ENCODE peak calls at places on chromosomes 6 and 20, in ten cellular contexts. One of them, this sample, is unnamed.

GRCh38 chr6:34679552-34680255 is 16.9 kb downstream of the ILRUN start:
- ATAC-seq in stimulated activated naive CD8-positive, alpha-beta T cell treated with anti-CD3 and anti-CD28 coated beads, Interleukin-15, Interleukin-2, amounts not matched to agents 100 U/mL and 50 U/mL, for 24 hours: no peak
- ATAC-seq in Panc1: no peak
- ATAC-seq in central memory CD8-positive, alpha-beta T cell: no peak
- ATAC-seq in right lobe of liver: no peak
- ATAC-seq in Right ventricle myocardium superior: no peak
- ATAC-seq in lower lobe of right lung: peak
- ATAC-seq in CD4-positive, alpha-beta T cell: no peak
- ATAC-seq in RWPE2: no peak
- ATAC-seq in upper lobe of right lung: peak
- ATAC-seq in this sample: no peak

GRCh38 chr6:161161889-161162624 is 111.8 kb downstream of the AGPAT4 start:
- ATAC-seq in upper lobe of right lung: no peak
- ATAC-seq in RWPE2: no peak
- ATAC-seq in CD4-positive, alpha-beta T cell: no peak
- ATAC-seq in right lobe of liver: peak
- ATAC-seq in lower lobe of right lung: no peak
- ATAC-seq in stimulated activated naive CD8-positive, alpha-beta T cell treated with anti-CD3 and anti-CD28 coated beads, Interleukin-15, Interleukin-2, amounts not matched to agents 100 U/mL and 50 U/mL, for 24 hours: no peak
- ATAC-seq in Right ventricle myocardium superior: peak
- ATAC-seq in Panc1: no peak
- ATAC-seq in central memory CD8-positive, alpha-beta T cell: no peak
- ATAC-seq in this sample: no peak

GRCh38 chr6:144077881-144078280 is 17.5 kb downstream of the SF3B5 start:
- ATAC-seq in Panc1: no peak
- ATAC-seq in right lobe of liver: no peak
- ATAC-seq in Right ventricle myocardium superior: no peak
- ATAC-seq in lower lobe of right lung: no peak
- ATAC-seq in upper lobe of right lung: no peak
- ATAC-seq in central memory CD8-positive, alpha-beta T cell: no peak
- ATAC-seq in RWPE2: no peak
- ATAC-seq in CD4-positive, alpha-beta T cell: no peak
- ATAC-seq in stimulated activated naive CD8-positive, alpha-beta T cell treated with anti-CD3 and anti-CD28 coated beads, Interleukin-15, Interleukin-2, amounts not matched to agents 100 U/mL and 50 U/mL, for 24 hours: no peak
- ATAC-seq in this sample: no peak

GRCh38 chr6:111764238-111765182 is 108.7 kb downstream of the FYN start:
- ATAC-seq in upper lobe of right lung: peak
- ATAC-seq in CD4-positive, alpha-beta T cell: peak
- ATAC-seq in stimulated activated naive CD8-positive, alpha-beta T cell treated with anti-CD3 and anti-CD28 coated beads, Interleukin-15, Interleukin-2, amounts not matched to agents 100 U/mL and 50 U/mL, for 24 hours: peak
- ATAC-seq in right lobe of liver: peak
- ATAC-seq in RWPE2: no peak
- ATAC-seq in central memory CD8-positive, alpha-beta T cell: peak
- ATAC-seq in Panc1: no peak
- ATAC-seq in Right ventricle myocardium superior: no peak
- ATAC-seq in lower lobe of right lung: peak
- ATAC-seq in this sample: peak

GRCh38 chr6:10395946-10396577 is 18.8 kb downstream of the TFAP2A start:
- ATAC-seq in right lobe of liver: no peak
- ATAC-seq in stimulated activated naive CD8-positive, alpha-beta T cell treated with anti-CD3 and anti-CD28 coated beads, Interleukin-15, Interleukin-2, amounts not matched to agents 100 U/mL and 50 U/mL, for 24 hours: no peak
- ATAC-seq in CD4-positive, alpha-beta T cell: no peak
- ATAC-seq in Panc1: peak
- ATAC-seq in RWPE2: peak
- ATAC-seq in lower lobe of right lung: no peak
- ATAC-seq in central memory CD8-positive, alpha-beta T cell: no peak
- ATAC-seq in upper lobe of right lung: no peak
- ATAC-seq in Right ventricle myocardium superior: no peak
- ATAC-seq in this sample: no peak

GRCh38 chr6:145155873-145156782 is 579.2 kb downstream of the EPM2A start:
- ATAC-seq in Right ventricle myocardium superior: no peak
- ATAC-seq in Panc1: no peak
- ATAC-seq in stimulated activated naive CD8-positive, alpha-beta T cell treated with anti-CD3 and anti-CD28 coated beads, Interleukin-15, Interleukin-2, amounts not matched to agents 100 U/mL and 50 U/mL, for 24 hours: no peak
- ATAC-seq in central memory CD8-positive, alpha-beta T cell: no peak
- ATAC-seq in lower lobe of right lung: peak
- ATAC-seq in right lobe of liver: no peak
- ATAC-seq in RWPE2: peak
- ATAC-seq in upper lobe of right lung: peak
- ATAC-seq in CD4-positive, alpha-beta T cell: no peak
- ATAC-seq in this sample: peak

GRCh38 chr6:155444952-155445903 is 10.4 kb downstream of the NOX3 start:
- ATAC-seq in stimulated activated naive CD8-positive, alpha-beta T cell treated with anti-CD3 and anti-CD28 coated beads, Interleukin-15, Interleukin-2, amounts not matched to agents 100 U/mL and 50 U/mL, for 24 hours: peak
- ATAC-seq in central memory CD8-positive, alpha-beta T cell: no peak
- ATAC-seq in Right ventricle myocardium superior: no peak
- ATAC-seq in CD4-positive, alpha-beta T cell: no peak
- ATAC-seq in lower lobe of right lung: no peak
- ATAC-seq in Panc1: no peak
- ATAC-seq in right lobe of liver: no peak
- ATAC-seq in upper lobe of right lung: no peak
- ATAC-seq in RWPE2: no peak
- ATAC-seq in this sample: no peak

GRCh38 chr20:57287901-57288300 is 21.5 kb upstream of the BMP7 start:
- ATAC-seq in Panc1: no peak
- ATAC-seq in upper lobe of right lung: no peak
- ATAC-seq in CD4-positive, alpha-beta T cell: no peak
- ATAC-seq in stimulated activated naive CD8-positive, alpha-beta T cell treated with anti-CD3 and anti-CD28 coated beads, Interleukin-15, Interleukin-2, amounts not matched to agents 100 U/mL and 50 U/mL, for 24 hours: no peak
- ATAC-seq in central memory CD8-positive, alpha-beta T cell: no peak
- ATAC-seq in RWPE2: no peak
- ATAC-seq in lower lobe of right lung: no peak
- ATAC-seq in right lobe of liver: no peak
- ATAC-seq in Right ventricle myocardium superior: peak
- ATAC-seq in this sample: no peak

GRCh38 chr20:59221881-59222238 is 58.2 kb downstream of the ZNF831 start:
- ATAC-seq in lower lobe of right lung: no peak
- ATAC-seq in RWPE2: peak
- ATAC-seq in Right ventricle myocardium superior: no peak
- ATAC-seq in upper lobe of right lung: no peak
- ATAC-seq in CD4-positive, alpha-beta T cell: peak
- ATAC-seq in central memory CD8-positive, alpha-beta T cell: no peak
- ATAC-seq in stimulated activated naive CD8-positive, alpha-beta T cell treated with anti-CD3 and anti-CD28 coated beads, Interleukin-15, Interleukin-2, amounts not matched to agents 100 U/mL and 50 U/mL, for 24 hours: no peak
- ATAC-seq in right lobe of liver: no peak
- ATAC-seq in Panc1: no peak
- ATAC-seq in this sample: no peak

GRCh38 chr6:130853555-130854183 is 26.5 kb downstream of the SMLR1 start:
- ATAC-seq in CD4-positive, alpha-beta T cell: no peak
- ATAC-seq in Panc1: no peak
- ATAC-seq in RWPE2: no peak
- ATAC-seq in right lobe of liver: peak
- ATAC-seq in lower lobe of right lung: no peak
- ATAC-seq in upper lobe of right lung: no peak
- ATAC-seq in Right ventricle myocardium superior: no peak
- ATAC-seq in stimulated activated naive CD8-positive, alpha-beta T cell treated with anti-CD3 and anti-CD28 coated beads, Interleukin-15, Interleukin-2, amounts not matched to agents 100 U/mL and 50 U/mL, for 24 hours: no peak
- ATAC-seq in central memory CD8-positive, alpha-beta T cell: no peak
- ATAC-seq in this sample: no peak

GRCh38 chr20:4130404-4131189 is 115.2 kb upstream of the RNF24 start:
- ATAC-seq in CD4-positive, alpha-beta T cell: no peak
- ATAC-seq in right lobe of liver: peak
- ATAC-seq in stimulated activated naive CD8-positive, alpha-beta T cell treated with anti-CD3 and anti-CD28 coated beads, Interleukin-15, Interleukin-2, amounts not matched to agents 100 U/mL and 50 U/mL, for 24 hours: peak
- ATAC-seq in Panc1: peak
- ATAC-seq in lower lobe of right lung: no peak
- ATAC-seq in Right ventricle myocardium superior: no peak
- ATAC-seq in RWPE2: peak
- ATAC-seq in upper lobe of right lung: peak
- ATAC-seq in central memory CD8-positive, alpha-beta T cell: no peak
- ATAC-seq in this sample: no peak

GRCh38 chr6:137399949-137400443 is 94.2 kb downstream of the OLIG3 start:
- ATAC-seq in stimulated activated naive CD8-positive, alpha-beta T cell treated with anti-CD3 and anti-CD28 coated beads, Interleukin-15, Interleukin-2, amounts not matched to agents 100 U/mL and 50 U/mL, for 24 hours: peak
- ATAC-seq in upper lobe of right lung: no peak
- ATAC-seq in lower lobe of right lung: no peak
- ATAC-seq in central memory CD8-positive, alpha-beta T cell: no peak
- ATAC-seq in right lobe of liver: no peak
- ATAC-seq in CD4-positive, alpha-beta T cell: no peak
- ATAC-seq in Panc1: no peak
- ATAC-seq in Right ventricle myocardium superior: no peak
- ATAC-seq in RWPE2: no peak
- ATAC-seq in this sample: no peak

GRCh38 chr6:71403422-71404134 is 115.0 kb downstream of the OGFRL1 start:
- ATAC-seq in central memory CD8-positive, alpha-beta T cell: no peak
- ATAC-seq in lower lobe of right lung: no peak
- ATAC-seq in Right ventricle myocardium superior: peak
- ATAC-seq in RWPE2: no peak
- ATAC-seq in CD4-positive, alpha-beta T cell: no peak
- ATAC-seq in right lobe of liver: no peak
- ATAC-seq in stimulated activated naive CD8-positive, alpha-beta T cell treated with anti-CD3 and anti-CD28 coated beads, Interleukin-15, Interleukin-2, amounts not matched to agents 100 U/mL and 50 U/mL, for 24 hours: no peak
- ATAC-seq in upper lobe of right lung: no peak
- ATAC-seq in Panc1: no peak
- ATAC-seq in this sample: no peak

GRCh38 chr20:50854512-50855249 is 59.8 kb downstream of the BCAS4 start:
- ATAC-seq in central memory CD8-positive, alpha-beta T cell: no peak
- ATAC-seq in upper lobe of right lung: peak
- ATAC-seq in CD4-positive, alpha-beta T cell: no peak
- ATAC-seq in right lobe of liver: no peak
- ATAC-seq in RWPE2: no peak
- ATAC-seq in stimulated activated naive CD8-positive, alpha-beta T cell treated with anti-CD3 and anti-CD28 coated beads, Interleukin-15, Interleukin-2, amounts not matched to agents 100 U/mL and 50 U/mL, for 24 hours: no peak
- ATAC-seq in Right ventricle myocardium superior: no peak
- ATAC-seq in Panc1: no peak
- ATAC-seq in lower lobe of right lung: no peak
- ATAC-seq in this sample: no peak

GRCh38 chr20:61965606-61966491 is 99.8 kb downstream of the TAF4 start:
- ATAC-seq in RWPE2: no peak
- ATAC-seq in stimulated activated naive CD8-positive, alpha-beta T cell treated with anti-CD3 and anti-CD28 coated beads, Interleukin-15, Interleukin-2, amounts not matched to agents 100 U/mL and 50 U/mL, for 24 hours: no peak
- ATAC-seq in Panc1: no peak
- ATAC-seq in CD4-positive, alpha-beta T cell: no peak
- ATAC-seq in Right ventricle myocardium superior: no peak
- ATAC-seq in lower lobe of right lung: peak
- ATAC-seq in central memory CD8-positive, alpha-beta T cell: no peak
- ATAC-seq in right lobe of liver: peak
- ATAC-seq in upper lobe of right lung: peak
- ATAC-seq in this sample: peak

GRCh38 chr6:157982580-157983438 is 1.1 kb downstream of the SYNJ2 start:
- ATAC-seq in Panc1: peak
- ATAC-seq in Right ventricle myocardium superior: no peak
- ATAC-seq in RWPE2: no peak
- ATAC-seq in right lobe of liver: no peak
- ATAC-seq in central memory CD8-positive, alpha-beta T cell: no peak
- ATAC-seq in CD4-positive, alpha-beta T cell: no peak
- ATAC-seq in upper lobe of right lung: no peak
- ATAC-seq in stimulated activated naive CD8-positive, alpha-beta T cell treated with anti-CD3 and anti-CD28 coated beads, Interleukin-15, Interleukin-2, amounts not matched to agents 100 U/mL and 50 U/mL, for 24 hours: no peak
- ATAC-seq in lower lobe of right lung: no peak
- ATAC-seq in this sample: no peak

GRCh38 chr6:165637591-165637990 is 25.4 kb downstream of the PDE10A start:
- ATAC-seq in Right ventricle myocardium superior: peak
- ATAC-seq in Panc1: no peak
- ATAC-seq in lower lobe of right lung: no peak
- ATAC-seq in CD4-positive, alpha-beta T cell: no peak
- ATAC-seq in upper lobe of right lung: no peak
- ATAC-seq in right lobe of liver: no peak
- ATAC-seq in RWPE2: no peak
- ATAC-seq in stimulated activated naive CD8-positive, alpha-beta T cell treated with anti-CD3 and anti-CD28 coated beads, Interleukin-15, Interleukin-2, amounts not matched to agents 100 U/mL and 50 U/mL, for 24 hours: no peak
- ATAC-seq in central memory CD8-positive, alpha-beta T cell: no peak
- ATAC-seq in this sample: no peak

GRCh38 chr6:16198061-16198705 is 40.2 kb upstream of the GMPR start:
- ATAC-seq in CD4-positive, alpha-beta T cell: no peak
- ATAC-seq in Panc1: no peak
- ATAC-seq in lower lobe of right lung: peak
- ATAC-seq in central memory CD8-positive, alpha-beta T cell: no peak
- ATAC-seq in RWPE2: no peak
- ATAC-seq in upper lobe of right lung: no peak
- ATAC-seq in stimulated activated naive CD8-positive, alpha-beta T cell treated with anti-CD3 and anti-CD28 coated beads, Interleukin-15, Interleukin-2, amounts not matched to agents 100 U/mL and 50 U/mL, for 24 hours: no peak
- ATAC-seq in Right ventricle myocardium superior: no peak
- ATAC-seq in right lobe of liver: no peak
- ATAC-seq in this sample: no peak

GRCh38 chr6:154488802-154489437 is 21.6 kb downstream of the CNKSR3 start:
- ATAC-seq in RWPE2: no peak
- ATAC-seq in stimulated activated naive CD8-positive, alpha-beta T cell treated with anti-CD3 and anti-CD28 coated beads, Interleukin-15, Interleukin-2, amounts not matched to agents 100 U/mL and 50 U/mL, for 24 hours: no peak
- ATAC-seq in CD4-positive, alpha-beta T cell: no peak
- ATAC-seq in right lobe of liver: peak
- ATAC-seq in central memory CD8-positive, alpha-beta T cell: no peak
- ATAC-seq in lower lobe of right lung: no peak
- ATAC-seq in Panc1: no peak
- ATAC-seq in Right ventricle myocardium superior: no peak
- ATAC-seq in upper lobe of right lung: no peak
- ATAC-seq in this sample: no peak

GRCh38 chr6:16019462-16019861 is 109.4 kb upstream of the MYLIP start:
- ATAC-seq in CD4-positive, alpha-beta T cell: no peak
- ATAC-seq in Panc1: no peak
- ATAC-seq in stimulated activated naive CD8-positive, alpha-beta T cell treated with anti-CD3 and anti-CD28 coated beads, Interleukin-15, Interleukin-2, amounts not matched to agents 100 U/mL and 50 U/mL, for 24 hours: no peak
- ATAC-seq in Right ventricle myocardium superior: no peak
- ATAC-seq in upper lobe of right lung: no peak
- ATAC-seq in lower lobe of right lung: no peak
- ATAC-seq in central memory CD8-positive, alpha-beta T cell: no peak
- ATAC-seq in RWPE2: no peak
- ATAC-seq in right lobe of liver: no peak
- ATAC-seq in this sample: no peak

GRCh38 chr20:50415516-50416268 is 94.5 kb upstream of the PTPN1 start:
- ATAC-seq in RWPE2: peak
- ATAC-seq in right lobe of liver: peak
- ATAC-seq in lower lobe of right lung: peak
- ATAC-seq in CD4-positive, alpha-beta T cell: no peak
- ATAC-seq in Right ventricle myocardium superior: peak
- ATAC-seq in upper lobe of right lung: peak
- ATAC-seq in Panc1: peak
- ATAC-seq in central memory CD8-positive, alpha-beta T cell: no peak
- ATAC-seq in stimulated activated naive CD8-positive, alpha-beta T cell treated with anti-CD3 and anti-CD28 coated beads, Interleukin-15, Interleukin-2, amounts not matched to agents 100 U/mL and 50 U/mL, for 24 hours: no peak
- ATAC-seq in this sample: peak

GRCh38 chr6:144675231-144675861 is 390.2 kb downstream of the UTRN start:
- ATAC-seq in right lobe of liver: no peak
- ATAC-seq in lower lobe of right lung: peak
- ATAC-seq in central memory CD8-positive, alpha-beta T cell: no peak
- ATAC-seq in RWPE2: peak
- ATAC-seq in Panc1: no peak
- ATAC-seq in stimulated activated naive CD8-positive, alpha-beta T cell treated with anti-CD3 and anti-CD28 coated beads, Interleukin-15, Interleukin-2, amounts not matched to agents 100 U/mL and 50 U/mL, for 24 hours: peak
- ATAC-seq in upper lobe of right lung: peak
- ATAC-seq in Right ventricle myocardium superior: no peak
- ATAC-seq in CD4-positive, alpha-beta T cell: peak
- ATAC-seq in this sample: peak

GRCh38 chr6:138572885-138573284 is 73.6 kb upstream of the NHSL1 start:
- ATAC-seq in stimulated activated naive CD8-positive, alpha-beta T cell treated with anti-CD3 and anti-CD28 coated beads, Interleukin-15, Interleukin-2, amounts not matched to agents 100 U/mL and 50 U/mL, for 24 hours: no peak
- ATAC-seq in upper lobe of right lung: no peak
- ATAC-seq in central memory CD8-positive, alpha-beta T cell: no peak
- ATAC-seq in RWPE2: peak
- ATAC-seq in Panc1: peak
- ATAC-seq in Right ventricle myocardium superior: no peak
- ATAC-seq in lower lobe of right lung: no peak
- ATAC-seq in CD4-positive, alpha-beta T cell: no peak
- ATAC-seq in right lobe of liver: no peak
- ATAC-seq in this sample: no peak

GRCh38 chr6:140779991-140780596 is 1352.6 kb upstream of the GJE1 start:
- ATAC-seq in CD4-positive, alpha-beta T cell: no peak
- ATAC-seq in stimulated activated naive CD8-positive, alpha-beta T cell treated with anti-CD3 and anti-CD28 coated beads, Interleukin-15, Interleukin-2, amounts not matched to agents 100 U/mL and 50 U/mL, for 24 hours: no peak
- ATAC-seq in right lobe of liver: no peak
- ATAC-seq in central memory CD8-positive, alpha-beta T cell: peak
- ATAC-seq in Right ventricle myocardium superior: peak
- ATAC-seq in Panc1: no peak
- ATAC-seq in RWPE2: peak
- ATAC-seq in lower lobe of right lung: peak
- ATAC-seq in upper lobe of right lung: no peak
- ATAC-seq in this sample: peak

GRCh38 chr6:88650029-88650619 is 313.3 kb downstream of the RNGTT start:
- ATAC-seq in CD4-positive, alpha-beta T cell: no peak
- ATAC-seq in stimulated activated naive CD8-positive, alpha-beta T cell treated with anti-CD3 and anti-CD28 coated beads, Interleukin-15, Interleukin-2, amounts not matched to agents 100 U/mL and 50 U/mL, for 24 hours: no peak
- ATAC-seq in RWPE2: no peak
- ATAC-seq in lower lobe of right lung: no peak
- ATAC-seq in right lobe of liver: no peak
- ATAC-seq in upper lobe of right lung: no peak
- ATAC-seq in Right ventricle myocardium superior: no peak
- ATAC-seq in central memory CD8-positive, alpha-beta T cell: no peak
- ATAC-seq in Panc1: no peak
- ATAC-seq in this sample: no peak

GRCh38 chr20:16423311-16424212 is 149.7 kb downstream of the KIF16B start:
- ATAC-seq in RWPE2: peak
- ATAC-seq in stimulated activated naive CD8-positive, alpha-beta T cell treated with anti-CD3 and anti-CD28 coated beads, Interleukin-15, Interleukin-2, amounts not matched to agents 100 U/mL and 50 U/mL, for 24 hours: no peak
- ATAC-seq in upper lobe of right lung: no peak
- ATAC-seq in CD4-positive, alpha-beta T cell: no peak
- ATAC-seq in central memory CD8-positive, alpha-beta T cell: no peak
- ATAC-seq in lower lobe of right lung: no peak
- ATAC-seq in Right ventricle myocardium superior: no peak
- ATAC-seq in right lobe of liver: no peak
- ATAC-seq in Panc1: no peak
- ATAC-seq in this sample: no peak

GRCh38 chr6:53315086-53315724 is 33.5 kb downstream of the ELOVL5 start:
- ATAC-seq in stimulated activated naive CD8-positive, alpha-beta T cell treated with anti-CD3 and anti-CD28 coated beads, Interleukin-15, Interleukin-2, amounts not matched to agents 100 U/mL and 50 U/mL, for 24 hours: no peak
- ATAC-seq in Right ventricle myocardium superior: no peak
- ATAC-seq in central memory CD8-positive, alpha-beta T cell: no peak
- ATAC-seq in lower lobe of right lung: no peak
- ATAC-seq in RWPE2: peak
- ATAC-seq in Panc1: no peak
- ATAC-seq in right lobe of liver: no peak
- ATAC-seq in upper lobe of right lung: no peak
- ATAC-seq in CD4-positive, alpha-beta T cell: no peak
- ATAC-seq in this sample: no peak

GRCh38 chr6:98458713-98459112 is 375.7 kb upstream of the POU3F2 start:
- ATAC-seq in central memory CD8-positive, alpha-beta T cell: no peak
- ATAC-seq in CD4-positive, alpha-beta T cell: no peak
- ATAC-seq in Right ventricle myocardium superior: no peak
- ATAC-seq in right lobe of liver: no peak
- ATAC-seq in lower lobe of right lung: no peak
- ATAC-seq in stimulated activated naive CD8-positive, alpha-beta T cell treated with anti-CD3 and anti-CD28 coated beads, Interleukin-15, Interleukin-2, amounts not matched to agents 100 U/mL and 50 U/mL, for 24 hours: no peak
- ATAC-seq in upper lobe of right lung: no peak
- ATAC-seq in Panc1: no peak
- ATAC-seq in RWPE2: no peak
- ATAC-seq in this sample: no peak